ENCODE peak calls at places on chromosomes 6 and 20, in ten cellular contexts. M is CD4-positive, alpha-beta memory T cell; S is IMR-90; A is adrenal gland; P is mammary epithelial cell; T is naive thymus-derived CD4-positive, alpha-beta T cell; H is colonic mucosa; N is stomach; K is ovary; Z is aorta. V is an unnamed sample. For H3K27me3, the result is how much of the 10 kb centered on the place peaks cover.

GRCh38 chr6:49557177-49557576 is 6.7 kb downstream of the C6orf141 start:
- DNase-seq in P (no peak), S (no peak), M (no peak), N (no peak), H (no peak), A (no peak), T (no peak), K (no peak), Z (no peak), V (no peak)

GRCh38 chr20:32681175-32682084 is 7.7 kb upstream of the C20orf203 start:
- DNase-seq in N (no peak), S (peak), Z (no peak), A (no peak), H (no peak), T (no peak), K (no peak), P (peak), M (no peak), V (peak)

GRCh38 chr6:78605909-78606446 is 261.4 kb upstream of the IRAK1BP1 start:
- DNase-seq in A (no peak), S (peak), P (peak), N (no peak), M (no peak), T (no peak), Z (no peak), K (no peak), H (no peak), V (no peak)

GRCh38 chr6:102075539-102075938 is 682.0 kb downstream of the GRIK2 start:
- DNase-seq in H (no peak), Z (no peak), M (no peak), P (peak), A (no peak), S (peak), N (no peak), K (no peak), T (no peak), V (no peak)

GRCh38 chr6:53771780-53772624 is 22.8 kb upstream of the LRRC1 start:
- DNase-seq in N (no peak), A (no peak), K (no peak), Z (no peak), H (no peak), S (peak), T (no peak), M (no peak), P (peak), V (no peak)

GRCh38 chr6:71608646-71609045 is 277.7 kb upstream of the RIMS1 start:
- DNase-seq in M (no peak), S (no peak), P (peak), T (no peak), N (no peak), A (no peak), Z (no peak), H (no peak), K (no peak), V (no peak)

GRCh38 chr6:131779304-131779703 is 28.5 kb upstream of the ENPP1 start:
- DNase-seq in P (no peak), H (no peak), S (no peak), T (no peak), M (no peak), N (no peak), Z (peak), A (no peak), K (no peak), V (no peak)

GRCh38 chr6:157770946-157771345 is 52.1 kb upstream of the SNX9 start:
- DNase-seq in Z (no peak), T (no peak), H (no peak), K (no peak), N (no peak), P (peak), M (no peak), A (no peak), S (peak), V (no peak)

GRCh38 chr6:85287654-85288053 is 162.2 kb upstream of the NT5E start:
- DNase-seq in Z (no peak), K (no peak), P (no peak), A (no peak), N (no peak), T (no peak), M (no peak), H (no peak), S (no peak), V (no peak)

GRCh38 chr20:37194616-37195015 is 15.3 kb upstream of the MROH8 start:
- DNase-seq in N (no peak), T (peak), S (no peak), A (no peak), K (no peak), Z (no peak), M (peak), H (no peak), P (no peak), V (no peak)

GRCh38 chr6:99602519-99603420 is 3.9 kb upstream of the PRDM13 start:
- DNase-seq in T (no peak), H (no peak), N (no peak), A (no peak), P (no peak), S (no peak), M (no peak), K (no peak), Z (no peak), V (no peak)

GRCh38 chr20:63058696-63059335 is 52.1 kb upstream of the BHLHE23 start:
- DNase-seq in H (no peak), N (no peak), Z (peak), M (no peak), P (no peak), A (no peak), S (no peak), K (no peak), T (no peak), V (no peak)

GRCh38 chr20:14536738-14537137 is 199.3 kb upstream of the FLRT3 start:
- DNase-seq in Z (no peak), A (no peak), S (no peak), K (no peak), H (no peak), N (no peak), T (no peak), P (peak), M (no peak), V (no peak)

GRCh38 chr6:76684881-76685280 is 612.4 kb upstream of the IMPG1 start:
- DNase-seq in A (no peak), K (no peak), S (peak), P (no peak), T (no peak), N (no peak), Z (no peak), H (no peak), M (no peak), V (no peak)

GRCh38 chr6:35451354-35452185 is 568 bp upstream of the FANCE start:
- DNase-seq in K (peak), A (no peak), S (no peak), Z (no peak), P (no peak), T (no peak), N (no peak), H (no peak), M (no peak), V (peak)

GRCh38 chr6:111858347-111858746 is 14.9 kb downstream of the FYN start:
- DNase-seq in N (no peak), S (no peak), H (no peak), A (no peak), K (no peak), Z (no peak), T (no peak), M (no peak), P (no peak), V (no peak)

GRCh38 chr6:132063738-132064137 is 112.6 kb upstream of the CCN2 start:
- DNase-seq in Z (no peak), T (no peak), P (peak), S (peak), M (no peak), A (no peak), H (no peak), K (no peak), N (no peak), V (no peak)

GRCh38 chr20:2093200-2093781 is 8.3 kb upstream of the STK35 start:
- DNase-seq in K (no peak), H (no peak), T (peak), P (peak), M (no peak), N (peak), A (no peak), Z (no peak), S (no peak), V (no peak)

GRCh38 chr20:33944914-33945313 is 48.8 kb upstream of the RALY start:
- DNase-seq in M (no peak), H (no peak), Z (no peak), T (no peak), A (no peak), N (no peak), K (no peak), S (no peak), P (no peak), V (no peak)

GRCh38 chr6:7273709-7274108 is 39.3 kb downstream of the SSR1 start:
- DNase-seq in K (no peak), M (no peak), T (no peak), H (no peak), S (no peak), Z (no peak), P (no peak), A (no peak), N (no peak), V (no peak)

GRCh38 chr6:114216789-114217467 is 125.9 kb downstream of the HS3ST5 start:
- DNase-seq in P (no peak), T (no peak), Z (no peak), N (no peak), A (no peak), M (no peak), S (no peak), H (no peak), K (no peak), V (peak)

GRCh38 chr20:59122377-59122932 is 41.2 kb upstream of the ZNF831 start:
- DNase-seq in Z (no peak), K (no peak), S (no peak), A (no peak), H (no peak), T (no peak), N (no peak), M (no peak), P (no peak), V (no peak)
- H3K27ac ChIP-seq in Z (no peak), K (no peak), S (no peak), A (no peak), H (no peak), T (peak), N (no peak), M (peak), P (no peak), V (no peak)

DNA sequence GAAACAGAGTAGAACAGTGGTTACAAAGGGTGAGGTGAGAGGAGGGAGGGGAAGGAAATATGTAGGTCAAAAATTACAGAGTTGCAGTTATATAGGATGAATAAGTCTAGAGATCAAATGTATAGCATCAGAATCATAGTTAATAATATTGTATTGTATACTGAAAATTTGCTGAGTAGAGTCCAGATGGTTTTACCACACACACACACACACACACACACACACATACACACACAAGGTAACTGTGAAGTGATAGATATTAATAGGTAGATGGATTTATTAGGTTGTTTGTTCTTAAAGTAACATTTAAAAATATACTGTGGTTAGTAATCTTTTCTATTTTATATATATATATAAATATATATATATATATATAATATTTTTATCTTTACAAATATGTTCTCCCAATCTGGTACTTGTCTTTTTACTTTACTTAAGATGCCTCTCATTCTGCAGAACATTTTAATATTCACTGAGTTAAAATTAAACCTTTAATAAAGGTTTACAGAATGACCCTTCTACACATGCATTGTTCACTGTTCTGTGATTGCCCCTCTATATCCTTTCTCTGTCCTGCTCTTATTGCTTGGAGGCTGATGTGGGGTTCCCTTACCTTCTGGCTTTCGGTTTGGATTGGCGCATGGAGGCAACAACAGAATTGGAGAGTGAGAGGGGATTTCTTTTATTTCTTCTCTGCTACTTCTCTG is 408 bp downstream of the PTCHD4 start:
- DNase-seq in M (no peak), N (no peak), Z (no peak), A (no peak), S (no peak), P (no peak), H (no peak), K (no peak), T (no peak), V (no peak)
- H3K27me3 ChIP-seq in M (under half), N (under half), Z (under half), A (under half), S (under half), P (under half), H (under half), K (under half), T (under half), V (under half)

DNA sequence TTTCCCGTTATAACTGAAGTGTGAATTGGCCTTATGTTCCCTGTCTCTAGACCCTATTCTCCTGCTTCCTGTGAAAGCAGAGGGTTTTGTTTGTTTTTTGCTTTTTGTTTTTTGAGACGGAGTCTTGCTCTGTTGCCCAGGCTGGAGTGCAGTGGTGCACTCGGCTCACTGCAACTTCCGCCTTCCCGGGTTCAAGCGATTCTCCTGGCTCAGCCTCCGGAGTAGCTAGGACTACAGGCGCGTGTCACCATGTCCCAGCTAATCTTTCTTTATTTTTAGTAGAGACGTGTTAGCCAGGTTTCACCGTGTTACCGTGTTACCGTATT is 674 bp upstream of the GNMT start:
- DNase-seq in A (no peak), S (no peak), Z (no peak), M (no peak), N (no peak), H (no peak), T (no peak), K (no peak), P (no peak), V (no peak)
- H3K4me3 ChIP-seq in A (peak), S (no peak), Z (no peak), M (no peak), N (peak), H (peak), T (peak), K (peak), P (peak), V (no peak)

GRCh38 chr20:22003680-22004079 is 298.2 kb downstream of the PAX1 start:
- DNase-seq in Z (no peak), N (no peak), S (no peak), P (no peak), K (no peak), A (no peak), M (no peak), H (no peak), T (no peak), V (no peak)
- H3K27ac ChIP-seq in Z (no peak), N (no peak), S (no peak), P (no peak), K (no peak), A (no peak), M (no peak), H (no peak), T (no peak), V (no peak)

V was measured in SJCRH30.